ENCODE peak calls at places on chromosome 2, in six cellular contexts. G, X, O, F, S and T are unnamed samples.

GRCh38 chr2:235049719-235050118 is 97.9 kb downstream of the SH3BP4 start:
- DNase-seq in O (no peak), G (no peak), S (no peak), X (no peak), F (no peak), T (peak)

GRCh38 chr2:189022002-189022401 is 47.8 kb downstream of the COL3A1 start:
- DNase-seq in O (no peak), X (no peak), F (no peak), S (no peak), G (no peak), T (no peak)

GRCh38 chr2:69046221-69046662 is 33.3 kb downstream of the ANTXR1 start:
- DNase-seq in O (no peak), S (no peak), X (no peak), G (no peak), F (no peak), T (no peak)

GRCh38 chr2:88874063-88874657 is 182.7 kb downstream of the RPIA start:
- DNase-seq in G (peak), X (no peak), F (no peak), O (peak), S (peak), T (no peak)

GRCh38 chr2:22894761-22895160 is 490.2 kb upstream of the KLHL29 start:
- DNase-seq in F (no peak), X (no peak), O (no peak), S (no peak), G (no peak), T (no peak)

GRCh38 chr2:235864746-235865535 is 303.2 kb downstream of the GBX2 start:
- DNase-seq in O (no peak), G (no peak), F (no peak), X (no peak), S (no peak), T (no peak)

GRCh38 chr2:30915485-30915884 is 108.2 kb upstream of the CAPN13 start:
- DNase-seq in S (no peak), X (no peak), F (peak), O (peak), G (no peak), T (no peak)

GRCh38 chr2:74984017-74984416 is 25.6 kb downstream of the POLE4 start:
- DNase-seq in O (no peak), F (no peak), G (no peak), X (no peak), S (no peak), T (no peak)

GRCh38 chr2:135997380-135997779 is 12.0 kb upstream of the DARS1 start:
- DNase-seq in F (peak), O (no peak), G (no peak), X (peak), S (no peak), T (no peak)

GRCh38 chr2:223460774-223461211 is 141.4 kb downstream of the SCG2 start:
- DNase-seq in O (no peak), G (no peak), F (no peak), S (no peak), X (no peak), T (no peak)

GRCh38 chr2:186882511-186883071 is 33.6 kb upstream of the ZSWIM2 start:
- DNase-seq in G (no peak), X (no peak), O (no peak), S (no peak), F (no peak), T (no peak)

GRCh38 chr2:25252291-25253152 is 84.1 kb upstream of the POMC start:
- DNase-seq in S (peak), O (no peak), X (peak), F (peak), G (peak), T (no peak)

GRCh38 chr2:191571163-191571769 is 106.7 kb upstream of the NABP1 start:
- DNase-seq in S (no peak), O (no peak), F (no peak), X (peak), G (peak), T (no peak)

GRCh38 chr2:174605687-174606086 is 8.1 kb upstream of the WIPF1 start:
- DNase-seq in G (no peak), X (no peak), F (no peak), S (no peak), O (no peak), T (no peak)

GRCh38 chr2:84870306-84870705 is 10.6 kb downstream of the TRABD2A start:
- DNase-seq in O (no peak), F (no peak), S (no peak), G (no peak), X (no peak), T (no peak)

GRCh38 chr2:156334496-156335478 is 2.3 kb upstream of the NR4A2 start:
- DNase-seq in S (peak), G (peak), X (peak), O (peak), F (peak), T (peak)

GRCh38 chr2:150110548-150110947 is 376.9 kb downstream of the RND3 start:
- DNase-seq in S (no peak), O (no peak), G (no peak), X (no peak), F (no peak), T (no peak)

GRCh38 chr2:186303091-186303490 is 183.0 kb upstream of the ZC3H15 start:
- DNase-seq in F (no peak), S (no peak), G (no peak), O (no peak), X (no peak), T (no peak)

GRCh38 chr2:667332-668000 is 9.7 kb downstream of the TMEM18 start:
- DNase-seq in G (no peak), O (peak), X (no peak), F (no peak), S (no peak), T (no peak)

GRCh38 chr2:17660219-17660618 is 93.4 kb downstream of the SMC6 start:
- DNase-seq in X (no peak), O (no peak), S (no peak), F (no peak), G (no peak), T (no peak)

GRCh38 chr2:191178806-191179514 is 28.2 kb upstream of the STAT4 start:
- DNase-seq in X (no peak), F (no peak), S (no peak), O (no peak), G (no peak), T (peak)

GRCh38 chr2:140892911-140893637 is 1237.7 kb downstream of the LRP1B start:
- DNase-seq in O (no peak), G (no peak), S (no peak), F (no peak), X (no peak), T (no peak)

GRCh38 chr2:180125245-180125962 is 118.3 kb upstream of the CWC22 start:
- DNase-seq in F (peak), X (peak), G (peak), O (peak), S (peak), T (no peak)

GRCh38 chr2:71453404-71454220 is at the start of gene DYSF:
- DNase-seq in G (no peak), F (peak), O (peak), X (peak), S (no peak), T (no peak)

GRCh38 chr2:86297382-86298147 is 39.9 kb downstream of the REEP1 start:
- DNase-seq in G (peak), O (no peak), X (peak), S (no peak), F (no peak), T (no peak)

GRCh38 chr2:220432645-220433044 is 805.2 kb downstream of the SLC4A3 start:
- DNase-seq in X (peak), F (no peak), G (no peak), S (no peak), O (no peak), T (no peak)

GRCh38 chr2:15126373-15126772 is 434.8 kb downstream of the NBAS start:
- DNase-seq in X (no peak), O (no peak), F (no peak), G (no peak), S (no peak), T (no peak)

GRCh38 chr2:26637811-26638310 is 3.3 kb downstream of the CIB4 start:
- DNase-seq in G (no peak), X (no peak), S (no peak), O (no peak), F (no peak), T (peak)